ENCODE peak calls at places on chromosome 10, in eight cellular contexts. V is AG09319; C is fibroblast of pulmonary artery; J is mesendoderm; Q is activated CD4-positive, alpha-beta T cell treated with anti-CD3 and anti-CD28 coated beads for 24 hours; Y is dorsolateral prefrontal cortex; B is GOT3; Z is psoas muscle. O is an unnamed sample.

GRCh38 chr10:3850999-3851937 is 66.3 kb upstream of the KLF6 start:
- DNase-seq in Y (no peak), C (peak), B (no peak), V (no peak), Q (no peak), Z (no peak), J (peak), O (peak)

GRCh38 chr10:78109210-78109609 is 75.5 kb downstream of the RPS24 start:
- DNase-seq in B (no peak), Y (no peak), V (no peak), J (peak), Q (no peak), Z (no peak), C (no peak), O (no peak)

GRCh38 chr10:127824826-127825225 is 67.9 kb downstream of the CLRN3 start:
- DNase-seq in C (no peak), Q (no peak), V (no peak), Z (no peak), J (peak), B (no peak), Y (no peak), O (no peak)

GRCh38 chr10:79322616-79323566 is 24.4 kb upstream of the PPIF start:
- DNase-seq in B (peak), J (no peak), Q (peak), Y (no peak), C (peak), Z (peak), V (peak), O (peak)

GRCh38 chr10:129963831-129964501 is at the start of gene EBF3:
- DNase-seq in Q (no peak), J (peak), B (peak), V (no peak), C (peak), Z (peak), Y (no peak), O (peak)

GRCh38 chr10:9301148-9301547 is 1246.7 kb downstream of the GATA3 start:
- DNase-seq in Q (no peak), Y (no peak), Z (no peak), B (no peak), V (no peak), C (peak), J (no peak), O (no peak)

GRCh38 chr10:71964669-71965515 is 697 bp downstream of the CHST3 start:
- DNase-seq in Z (peak), Q (peak), Y (no peak), B (no peak), J (peak), V (no peak), C (peak), O (peak)

GRCh38 chr10:46024948-46025347 is 5.5 kb downstream of the NCOA4 start:
- DNase-seq in Z (no peak), V (no peak), C (no peak), J (no peak), Y (peak), Q (no peak), B (no peak), O (no peak)

GRCh38 chr10:13775786-13776780 is 189.3 kb downstream of the PRPF18 start:
- DNase-seq in Y (no peak), Z (no peak), C (peak), Q (no peak), B (no peak), J (no peak), V (peak), O (peak)

GRCh38 chr10:12355384-12355783 is 6.0 kb downstream of the CAMK1D start:
- DNase-seq in Z (no peak), Q (no peak), V (no peak), J (no peak), C (no peak), Y (no peak), B (no peak), O (no peak)

GRCh38 chr10:60312818-60313588 is 76.7 kb downstream of the ANK3 start:
- DNase-seq in B (no peak), C (peak), Y (no peak), V (no peak), Q (no peak), Z (no peak), J (no peak), O (peak)

GRCh38 chr10:6737758-6738463 is 157.8 kb upstream of the PRKCQ start:
- DNase-seq in Z (no peak), B (no peak), V (no peak), J (no peak), Y (no peak), C (no peak), Q (no peak), O (peak)

GRCh38 chr10:88763441-88763840 is 3.6 kb downstream of the LIPN start:
- DNase-seq in Y (no peak), V (no peak), B (no peak), J (no peak), C (no peak), Z (no peak), Q (no peak), O (no peak)

GRCh38 chr10:22682237-22683192 is 31.9 kb downstream of the PIP4K2A start:
- DNase-seq in Y (no peak), V (no peak), J (no peak), Q (no peak), B (no peak), Z (no peak), C (peak), O (no peak)

GRCh38 chr10:6234371-6234770 is 31.6 kb downstream of the PFKFB3 start:
- DNase-seq in C (no peak), Z (no peak), B (no peak), Q (no peak), Y (no peak), V (no peak), J (no peak), O (no peak)

GRCh38 chr10:17961551-17962422 is 10.1 kb downstream of the SLC39A12 start:
- DNase-seq in C (peak), Z (no peak), B (no peak), Q (no peak), Y (no peak), V (no peak), J (no peak), O (no peak)

GRCh38 chr10:76352300-76352699 is 920.9 kb downstream of the LRMDA start:
- DNase-seq in V (no peak), Y (no peak), B (no peak), Q (no peak), J (no peak), Z (no peak), C (peak), O (peak)

GRCh38 chr10:113399051-113399450 is 153.8 kb upstream of the HABP2 start:
- DNase-seq in V (no peak), Z (no peak), B (no peak), J (no peak), Y (no peak), C (no peak), Q (no peak), O (no peak)

GRCh38 chr10:30630571-30630970 is 1.0 kb upstream of the LYZL2 start:
- DNase-seq in B (no peak), Q (no peak), J (no peak), Y (no peak), C (peak), Z (no peak), V (no peak), O (peak)

GRCh38 chr10:14879055-14879800 is 562 bp downstream of the SUV39H2 start:
- DNase-seq in C (no peak), B (no peak), Z (no peak), J (peak), V (no peak), Y (peak), Q (peak), O (peak)

GRCh38 chr10:123100030-123100762 is 35.6 kb upstream of the HMX3 start:
- DNase-seq in C (no peak), V (no peak), Q (no peak), B (no peak), J (peak), Y (no peak), Z (no peak), O (no peak)

GRCh38 chr10:15515207-15515606 is 144.1 kb upstream of the FAM171A1 start:
- DNase-seq in Z (no peak), Y (no peak), J (no peak), V (no peak), C (no peak), Q (no peak), B (no peak), O (peak)

GRCh38 chr10:86943316-86944030 is 13.9 kb downstream of the MMRN2 start:
- DNase-seq in B (no peak), Y (no peak), J (no peak), V (no peak), Z (no peak), Q (no peak), C (no peak), O (no peak)

GRCh38 chr10:24762966-24763623 is 39.4 kb upstream of the ARHGAP21 start:
- DNase-seq in C (peak), V (no peak), Y (no peak), Z (no peak), J (peak), B (no peak), Q (no peak), O (peak)

GRCh38 chr10:24561453-24561852 is 162.2 kb downstream of the ARHGAP21 start:
- DNase-seq in Y (no peak), Z (no peak), J (no peak), Q (no peak), B (no peak), V (peak), C (no peak), O (peak)

O was measured in fibroblast of gingiva.